ENCODE peak calls at places on chromosomes 7 and 10, in seven cellular contexts. G is stomach, A is GM12865, C is left ventricle myocardium inferior, I is choroid plexus epithelial cell, N is vagina, O is body of pancreas. P is an unnamed sample.
A peak's percentile ranks its signal among the peaks of the same experiment; 100 is the strongest.

GRCh38 chr7:115707236-115707635 is 323.3 kb downstream of the TFEC start:
- DNase-seq in G (no peak), A (peak; percentile 18), C (no peak), I (peak; percentile 31), N (no peak), O (peak; percentile 34), P (no peak)

GRCh38 chr7:144256112-144256511 is 8.5 kb downstream of the OR2A7 start:
- DNase-seq in G (no peak), A (peak; percentile 0), C (no peak), I (peak; percentile 53), N (peak; percentile 94), O (no peak), P (no peak)

GRCh38 chr10:9091515-9092093 is 1037.1 kb downstream of the GATA3 start:
- DNase-seq in G (no peak), A (no peak), C (no peak), I (no peak), N (no peak), O (no peak), P (no peak)

GRCh38 chr7:118040562-118040961 is 143.4 kb upstream of the LSM8 start:
- DNase-seq in G (no peak), A (no peak), C (no peak), I (no peak), N (no peak), O (no peak), P (no peak)

GRCh38 chr10:69883256-69883655 is 81.5 kb downstream of the COL13A1 start:
- DNase-seq in G (peak; percentile 37), A (peak; percentile 15), C (no peak), I (peak; percentile 17), N (no peak), O (no peak), P (no peak)

GRCh38 chr10:113905756-113906155 is 51.3 kb downstream of the NHLRC2 start:
- DNase-seq in G (no peak), A (no peak), C (no peak), I (no peak), N (no peak), O (no peak), P (no peak)

GRCh38 chr7:44750921-44751571 is 2.4 kb downstream of the ZMIZ2 start:
- DNase-seq in G (no peak), A (peak; percentile 92), C (peak; percentile 40), I (peak; percentile 78), N (no peak), O (peak; percentile 51), P (no peak)

GRCh38 chr7:94041529-94041928 is 37.4 kb upstream of the BET1 start:
- DNase-seq in G (no peak), A (no peak), C (no peak), I (peak; percentile 79), N (no peak), O (no peak), P (no peak)

GRCh38 chr7:156612930-156613329 is 27.6 kb upstream of the RNF32 start:
- DNase-seq in G (no peak), A (peak; percentile 60), C (no peak), I (no peak), N (no peak), O (no peak), P (no peak)

GRCh38 chr10:26887611-26888215 is 27.0 kb upstream of the ABI1 start:
- DNase-seq in G (no peak), A (no peak), C (no peak), I (no peak), N (no peak), O (no peak), P (no peak)

GRCh38 chr10:35211390-35211789 is 84.7 kb downstream of the CREM start:
- DNase-seq in G (no peak), A (no peak), C (no peak), I (no peak), N (no peak), O (no peak), P (no peak)

GRCh38 chr7:94050046-94050445 is 45.9 kb upstream of the BET1 start:
- DNase-seq in G (no peak), A (peak; percentile 71), C (no peak), I (no peak), N (no peak), O (no peak), P (no peak)

GRCh38 chr10:103448751-103449150 is 3.4 kb downstream of the CALHM2 start:
- DNase-seq in G (no peak), A (no peak), C (peak; percentile 69), I (peak; percentile 81), N (no peak), O (peak; percentile 31), P (no peak)

GRCh38 chr10:71259815-71260501 is 47.6 kb downstream of the UNC5B start:
- DNase-seq in G (peak; percentile 41), A (no peak), C (no peak), I (no peak), N (no peak), O (no peak), P (no peak)

GRCh38 chr10:129141492-129141891 is 325.5 kb upstream of the MGMT start:
- DNase-seq in G (no peak), A (no peak), C (no peak), I (no peak), N (no peak), O (no peak), P (no peak)

GRCh38 chr10:88254091-88254490 is 329.0 kb downstream of the RNLS start:
- DNase-seq in G (no peak), A (peak; percentile 45), C (no peak), I (peak; percentile 73), N (no peak), O (no peak), P (no peak)

GRCh38 chr7:48635796-48636195 is 288.6 kb upstream of the CDC14C start:
- DNase-seq in G (no peak), A (no peak), C (no peak), I (no peak), N (no peak), O (no peak), P (no peak)

GRCh38 chr7:48634116-48634632 is 290.2 kb upstream of the CDC14C start:
- DNase-seq in G (no peak), A (peak; percentile 52), C (no peak), I (no peak), N (no peak), O (no peak), P (no peak)

GRCh38 chr7:48638041-48638440 is 286.3 kb upstream of the CDC14C start:
- DNase-seq in G (no peak), A (no peak), C (no peak), I (no peak), N (no peak), O (no peak), P (no peak)

GRCh38 chr7:48636391-48637015 is 287.8 kb upstream of the CDC14C start:
- DNase-seq in G (no peak), A (no peak), C (peak; percentile 56), I (no peak), N (no peak), O (no peak), P (no peak)

GRCh38 chr7:48637382-48637781 is 287.0 kb upstream of the CDC14C start:
- DNase-seq in G (no peak), A (peak; percentile 36), C (no peak), I (no peak), N (no peak), O (no peak), P (no peak)
- TF ChIP-seq CTCF in G (no peak), A (no peak), C (no peak), I (no peak), N (no peak), O (no peak), P (no peak)

GRCh38 chr7:142188159-142188558 is 69.7 kb downstream of the PRSS58 start:
- DNase-seq in G (no peak), A (peak; percentile 49), C (no peak), I (peak; percentile 22), N (no peak), O (no peak), P (no peak)

GRCh38 chr7:142185069-142185468 is 72.8 kb downstream of the PRSS58 start:
- DNase-seq in G (no peak), A (no peak), C (no peak), I (no peak), N (no peak), O (no peak), P (no peak)

GRCh38 chr7:142194201-142194600 is 63.7 kb downstream of the PRSS58 start:
- DNase-seq in G (no peak), A (no peak), C (no peak), I (no peak), N (no peak), O (no peak), P (no peak)

DNA sequence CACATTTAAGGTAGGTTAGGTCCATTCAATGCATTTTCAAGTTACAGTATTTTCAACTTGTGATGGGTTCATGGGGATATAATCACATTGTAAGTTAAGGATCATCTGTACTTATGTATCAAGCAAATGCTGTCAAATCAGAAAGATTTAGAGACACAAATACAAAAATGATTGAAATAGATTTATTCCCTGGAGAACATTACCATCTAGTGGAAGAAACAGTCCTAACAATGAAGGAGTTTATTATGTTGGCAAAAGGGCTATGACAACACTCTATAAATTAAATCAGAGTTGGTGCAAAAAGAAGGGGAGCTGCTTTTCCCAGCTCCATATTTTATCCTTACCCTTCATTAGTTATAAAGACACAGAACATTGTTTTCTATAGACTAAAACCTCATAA is 69.0 kb downstream of the PRSS58 start:
- DNase-seq in G (no peak), A (no peak), C (no peak), I (peak; percentile 31), N (no peak), O (no peak), P (no peak)
- TF ChIP-seq CTCF in G (no peak), A (peak; percentile 14), C (peak; percentile 38), I (peak; percentile 27), N (no peak), O (peak; percentile 45), P (no peak)

DNA sequence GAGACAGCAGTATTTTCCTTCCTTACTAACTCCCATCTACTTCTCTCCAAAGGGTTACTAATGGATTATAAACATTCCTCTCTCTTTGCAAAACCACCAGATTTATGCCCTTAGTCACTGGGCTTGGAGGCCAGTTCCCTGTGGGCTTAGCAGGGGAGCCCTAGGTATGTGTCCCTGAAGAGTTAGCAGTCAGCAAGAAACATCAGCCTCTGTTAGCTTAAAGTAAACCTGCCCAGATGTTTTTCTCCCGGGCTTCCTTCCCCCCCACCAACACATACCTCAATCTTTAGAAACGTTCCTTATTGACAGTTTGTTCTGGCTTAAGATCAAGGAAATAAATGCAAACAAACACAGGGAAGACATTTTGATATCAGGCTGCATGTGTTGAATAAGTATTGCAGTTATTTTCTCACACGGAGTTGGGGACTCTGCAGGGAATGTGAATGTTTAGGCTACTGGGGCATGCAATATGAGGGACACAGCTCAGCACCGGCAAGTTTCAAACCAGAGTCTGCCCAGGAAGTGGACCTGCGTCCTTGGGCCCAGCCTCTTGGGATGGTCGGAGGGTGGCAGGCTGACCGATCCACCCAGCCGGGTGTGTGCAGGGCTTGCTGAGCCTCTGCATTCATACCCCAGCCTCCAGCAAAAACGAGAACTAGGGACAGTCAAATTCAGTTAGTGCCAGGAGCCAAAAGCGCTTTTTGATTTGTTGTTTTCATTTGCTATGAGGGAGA is 252.0 kb upstream of the GRB10 start:
- DNase-seq in G (no peak), A (no peak), C (no peak), I (peak; percentile 81), N (no peak), O (peak; percentile 71), P (no peak)
- TF ChIP-seq CTCF in G (no peak), A (no peak), C (no peak), I (no peak), N (no peak), O (no peak), P (no peak)

DNA sequence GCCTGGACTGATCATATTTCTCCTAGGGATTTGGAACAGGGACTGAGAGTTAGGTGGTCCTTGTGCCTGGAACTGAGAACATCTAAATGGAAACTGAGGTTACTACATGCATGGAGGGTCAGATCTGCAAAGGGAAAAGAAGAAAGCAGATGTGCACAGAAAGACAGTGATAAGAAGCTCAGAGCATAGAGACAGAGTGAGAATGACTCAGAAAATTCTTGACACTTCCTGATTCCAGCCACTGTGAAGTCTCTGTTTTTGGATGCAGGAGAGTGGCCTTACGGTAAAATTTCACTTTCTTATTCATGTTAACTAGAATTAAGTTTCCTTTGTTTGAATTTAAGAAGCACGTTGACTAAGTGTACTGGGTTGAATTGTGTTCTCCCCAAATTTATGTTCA is 241.7 kb downstream of the TMEM26 start:
- DNase-seq in G (no peak), A (no peak), C (no peak), I (peak; percentile 14), N (no peak), O (no peak), P (no peak)
- TF ChIP-seq CTCF in G (no peak), A (no peak), C (no peak), I (no peak), N (no peak), O (no peak), P (no peak)

P was measured in natural killer cell.